ENCODE peak calls at places on chromosomes 2 and 18, in seven cellular contexts. N, R, W, H, X, I and Q are unnamed samples.

GRCh38 chr2:14761118-14761517 is 128.6 kb downstream of the LRATD1 start:
- DNase-seq in N (no peak), R (no peak), W (no peak), H (no peak), X (no peak), I (no peak), Q (no peak)

GRCh38 chr2:170715062-170715931 is at the start of gene SP5:
- DNase-seq in N (peak; percentile 25), R (peak; percentile 83), W (peak; percentile 55), H (peak; percentile 65), X (peak; percentile 79), I (peak; percentile 51), Q (peak; percentile 93)

GRCh38 chr2:73232471-73233153 is 427 bp downstream of the PRADC1 start:
- DNase-seq in N (no peak), R (no peak), W (no peak), H (peak; percentile 13), X (no peak), I (no peak), Q (peak; percentile 66)

GRCh38 chr2:10717630-10718029 is 3.8 kb upstream of the ATP6V1C2 start:
- DNase-seq in N (no peak), R (no peak), W (peak; percentile 58), H (peak; percentile 91), X (no peak), I (no peak), Q (peak; percentile 95)

GRCh38 chr2:158650646-158651357 is 144.3 kb upstream of the DAPL1 start:
- DNase-seq in N (no peak), R (no peak), W (no peak), H (peak; percentile 18), X (no peak), I (no peak), Q (no peak)

GRCh38 chr2:236940497-236940896 is 145.2 kb upstream of the COPS8 start:
- DNase-seq in N (no peak), R (no peak), W (no peak), H (no peak), X (no peak), I (no peak), Q (no peak)

GRCh38 chr2:12484536-12485115 is 232.1 kb upstream of the TRIB2 start:
- DNase-seq in N (no peak), R (no peak), W (no peak), H (peak; percentile 46), X (no peak), I (no peak), Q (peak; percentile 50)

GRCh38 chr2:109290887-109291675 is 162.1 kb downstream of the SH3RF3 start:
- DNase-seq in N (peak; percentile 65), R (no peak), W (no peak), H (no peak), X (no peak), I (no peak), Q (peak; percentile 80)

GRCh38 chr2:43478423-43479086 is 117.3 kb downstream of the THADA start:
- DNase-seq in N (no peak), R (no peak), W (peak; percentile 28), H (peak; percentile 93), X (no peak), I (no peak), Q (peak; percentile 32)

GRCh38 chr2:219433666-219434467 is 776 bp upstream of the SPEG start:
- DNase-seq in N (no peak), R (peak; percentile 73), W (no peak), H (peak; percentile 49), X (no peak), I (no peak), Q (peak; percentile 95)

GRCh38 chr2:148259674-148260073 is 238.8 kb downstream of the MBD5 start:
- DNase-seq in N (no peak), R (no peak), W (no peak), H (peak; percentile 36), X (no peak), I (no peak), Q (no peak)

GRCh38 chr18:69636529-69637301 is 236.0 kb downstream of the DOK6 start:
- DNase-seq in N (no peak), R (no peak), W (no peak), H (no peak), X (no peak), I (no peak), Q (no peak)

GRCh38 chr2:117771969-117772630 is 42.4 kb upstream of the DDX18 start:
- DNase-seq in N (no peak), R (peak; percentile 45), W (no peak), H (peak; percentile 64), X (no peak), I (no peak), Q (peak; percentile 15)

GRCh38 chr2:129758461-129759185 is 220.8 kb upstream of the RAB6C start:
- DNase-seq in N (peak; percentile 38), R (no peak), W (no peak), H (no peak), X (peak; percentile 73), I (peak; percentile 64), Q (no peak)

GRCh38 chr2:121257476-121257831 is 27.5 kb downstream of the TFCP2L1 start:
- DNase-seq in N (no peak), R (no peak), W (no peak), H (no peak), X (no peak), I (no peak), Q (no peak)

GRCh38 chr2:242085941-242086621 is 216.6 kb downstream of the RTP5 start:
- DNase-seq in N (peak; percentile 63), R (no peak), W (no peak), H (peak; percentile 2), X (peak; percentile 72), I (peak; percentile 51), Q (no peak)

GRCh38 chr18:78293516-78293915 is 686.1 kb upstream of the SALL3 start:
- DNase-seq in N (no peak), R (peak; percentile 7), W (no peak), H (no peak), X (no peak), I (no peak), Q (no peak)

GRCh38 chr2:174431902-174432301 is 36.4 kb downstream of the SCRN3 start:
- DNase-seq in N (no peak), R (no peak), W (no peak), H (peak; percentile 56), X (no peak), I (no peak), Q (no peak)
- H3K4me3 ChIP-seq in N (no peak overlapping the region), R (no peak overlapping the region), W (no peak overlapping the region), H (no peak overlapping the region), X (no peak overlapping the region), I (no peak overlapping the region), Q (no peak overlapping the region)

DNA sequence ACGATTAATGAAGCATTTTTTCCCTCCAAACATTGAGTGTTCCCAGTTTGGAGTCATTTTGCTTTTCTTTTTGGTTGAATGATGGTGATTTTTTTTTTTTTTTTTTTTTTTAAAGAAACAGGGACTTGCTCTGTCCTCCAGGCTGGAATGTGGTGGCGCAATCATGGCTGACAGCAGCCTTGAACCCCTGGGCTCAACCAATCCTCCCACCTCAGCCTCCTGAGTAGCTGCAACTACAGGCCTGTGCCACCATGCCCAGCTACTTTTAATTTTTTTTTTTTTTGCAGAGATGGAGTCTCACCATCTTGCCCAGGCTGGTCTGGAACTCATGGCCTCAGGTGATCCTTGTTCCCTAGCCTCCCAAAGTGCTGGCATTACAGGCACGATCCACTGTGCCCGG is 46.2 kb downstream of the IMPA2 start:
- DNase-seq in N (no peak), R (no peak), W (no peak), H (no peak), X (no peak), I (no peak), Q (no peak)
- H3K27ac ChIP-seq in N (peak overlapping the region; percentile 87), R (no peak overlapping the region), W (no peak overlapping the region), H (no peak overlapping the region), X (peak overlapping the region; percentile 36), I (no peak overlapping the region), Q (no peak overlapping the region)

GRCh38 chr18:36295880-36296301 is 1.6 kb upstream of the FHOD3 start:
- DNase-seq in N (no peak), R (no peak), W (no peak), H (no peak), X (no peak), I (no peak), Q (no peak)

GRCh38 chr18:36298113-36298701 is 694 bp downstream of the FHOD3 start:
- DNase-seq in N (no peak), R (peak; percentile 61), W (no peak), H (no peak), X (no peak), I (no peak), Q (no peak)

GRCh38 chr18:36295214-36295613 is 2.3 kb upstream of the FHOD3 start:
- DNase-seq in N (no peak), R (no peak), W (no peak), H (no peak), X (no peak), I (no peak), Q (no peak)

GRCh38 chr18:36297419-36298112 is at the start of gene FHOD3:
- DNase-seq in N (peak; percentile 69), R (peak; percentile 92), W (peak; percentile 40), H (peak; percentile 47), X (peak; percentile 57), I (peak; percentile 66), Q (peak; percentile 96)

DNA sequence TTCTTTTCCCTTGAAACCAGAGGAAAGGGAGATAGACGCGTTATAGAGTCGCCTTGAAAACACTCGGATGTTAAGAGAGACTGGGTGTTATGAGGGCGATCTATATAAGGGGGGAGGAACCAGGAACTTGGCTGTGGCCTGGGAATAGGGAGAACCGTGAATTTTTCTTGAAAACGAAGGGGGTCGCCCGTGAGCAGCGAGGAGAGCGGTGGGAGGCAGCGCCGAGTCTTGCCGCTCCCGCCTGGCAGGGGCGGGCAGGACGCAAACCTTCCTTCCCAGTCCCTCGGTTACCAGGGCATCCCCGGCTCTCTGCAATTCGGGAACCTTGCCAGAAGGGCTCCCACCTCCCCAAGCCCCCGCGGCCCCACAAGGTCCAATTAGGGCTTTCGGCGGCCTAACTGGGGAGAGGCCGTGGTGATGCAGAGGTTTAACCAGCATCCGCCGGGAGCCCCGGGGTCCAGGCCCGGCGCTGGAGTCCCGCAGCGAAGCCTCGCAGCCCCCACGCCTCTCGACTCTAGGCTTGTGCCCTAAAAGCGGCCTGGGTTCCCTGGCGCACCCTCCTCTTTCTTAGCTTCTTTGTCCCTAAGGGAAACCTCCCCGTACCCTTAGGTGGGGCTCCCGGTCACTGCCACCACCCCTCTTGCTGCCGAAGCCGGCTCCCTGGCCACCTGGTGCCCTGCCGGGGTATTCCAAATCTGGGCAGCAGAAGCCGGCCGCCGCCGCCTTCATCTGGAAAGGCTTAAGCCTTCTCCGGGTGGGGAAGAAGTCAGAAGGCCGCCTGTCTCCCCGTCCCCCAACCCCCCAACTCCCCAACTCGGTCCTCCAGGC is 708 bp upstream of the FHOD3 start:
- DNase-seq in N (peak; percentile 60), R (peak; percentile 79), W (peak; percentile 30), H (peak; percentile 48), X (peak; percentile 51), I (peak; percentile 67), Q (peak; percentile 94)
- H3K4me3 ChIP-seq in N (peak overlapping the region; percentile 89), R (peak overlapping the region; percentile 71), W (peak overlapping the region; percentile 54), H (peak overlapping the region; percentile 67), X (peak overlapping the region; percentile 62), I (peak overlapping the region; percentile 64), Q (peak overlapping the region; percentile 82)

DNA sequence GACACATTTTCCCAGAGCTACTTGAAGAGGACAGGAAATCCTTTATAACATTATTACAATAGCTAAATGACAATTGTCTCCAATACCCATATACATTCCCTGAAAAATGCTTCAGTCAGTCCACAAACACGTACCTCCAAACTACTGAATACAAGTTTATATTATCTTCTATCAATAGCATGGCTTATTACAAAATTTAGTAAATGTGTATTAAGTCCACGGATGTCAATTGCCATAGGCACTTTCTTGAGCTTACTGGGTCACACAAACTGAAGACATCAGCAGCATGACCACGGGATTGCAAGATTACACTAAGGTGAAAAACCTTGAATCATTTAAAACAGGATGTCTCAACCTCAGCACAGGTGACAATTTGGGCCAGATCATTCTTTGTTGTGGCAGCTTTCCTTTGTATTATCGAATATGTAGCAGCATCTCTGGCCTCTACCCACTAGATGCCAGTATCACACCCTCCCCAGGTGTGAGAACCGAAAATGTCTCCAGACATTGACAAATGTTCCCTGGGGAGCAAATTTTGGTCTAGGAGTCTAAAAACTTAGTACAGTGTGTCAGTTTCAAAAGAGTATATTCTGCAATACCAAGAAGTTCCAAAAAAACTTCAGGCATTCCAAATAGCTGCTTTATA is 1.4 kb downstream of the MBD2 start:
- DNase-seq in N (no peak), R (no peak), W (peak; percentile 23), H (no peak), X (no peak), I (no peak), Q (no peak)
- H3K27ac ChIP-seq in N (peak overlapping the region; percentile 86), R (no peak overlapping the region), W (peak overlapping the region; percentile 90), H (peak overlapping the region; percentile 45), X (peak overlapping the region; percentile 74), I (peak overlapping the region; percentile 74), Q (peak overlapping the region; percentile 29)